ENCODE peak calls at places on chromosomes 7 and 10, in four cellular contexts. One of them, this sample, is unnamed.

GRCh38 chr7:77327932-77328628 is 88.1 kb downstream of the GSAP start:
- DNase-seq in fibroblast of lung: no peak
- DNase-seq in SK-N-SH: no peak
- DNase-seq in A549: no peak
- DNase-seq in this sample: no peak

GRCh38 chr10:61642692-61643091 is 20.0 kb upstream of the CABCOCO1 start:
- DNase-seq in fibroblast of lung: peak
- DNase-seq in SK-N-SH: no peak
- DNase-seq in A549: no peak
- DNase-seq in this sample: no peak

GRCh38 chr10:13862541-13863233 is 275.9 kb downstream of the PRPF18 start:
- DNase-seq in fibroblast of lung: no peak
- DNase-seq in SK-N-SH: no peak
- DNase-seq in A549: no peak
- DNase-seq in this sample: no peak

GRCh38 chr10:70115948-70116682 is 16.5 kb downstream of the AIFM2 start:
- DNase-seq in fibroblast of lung: peak
- DNase-seq in SK-N-SH: peak
- DNase-seq in A549: peak
- DNase-seq in this sample: peak

GRCh38 chr10:17878896-17879295 is 69.7 kb downstream of the MRC1 start:
- DNase-seq in fibroblast of lung: no peak
- DNase-seq in SK-N-SH: no peak
- DNase-seq in A549: no peak
- DNase-seq in this sample: no peak

GRCh38 chr7:33982425-33982786 is 77.1 kb downstream of the BMPER start:
- DNase-seq in fibroblast of lung: peak
- DNase-seq in SK-N-SH: no peak
- DNase-seq in A549: no peak
- DNase-seq in this sample: no peak

GRCh38 chr7:134378562-134378961 is 61.8 kb upstream of the SLC35B4 start:
- DNase-seq in fibroblast of lung: no peak
- DNase-seq in SK-N-SH: no peak
- DNase-seq in A549: no peak
- DNase-seq in this sample: no peak

GRCh38 chr10:96334888-96335526 is 23.8 kb downstream of the OPALIN start:
- DNase-seq in fibroblast of lung: peak
- DNase-seq in SK-N-SH: peak
- DNase-seq in A549: peak
- DNase-seq in this sample: peak

GRCh38 chr7:132090444-132090843 is 485.8 kb downstream of the PLXNA4 start:
- DNase-seq in fibroblast of lung: no peak
- DNase-seq in SK-N-SH: no peak
- DNase-seq in A549: no peak
- DNase-seq in this sample: no peak

GRCh38 chr10:5515948-5516761 is 8.6 kb upstream of the CALML3 start:
- DNase-seq in fibroblast of lung: no peak
- DNase-seq in SK-N-SH: no peak
- DNase-seq in A549: no peak
- DNase-seq in this sample: no peak

GRCh38 chr10:58608356-58608755 is 95.7 kb downstream of the BICC1 start:
- DNase-seq in fibroblast of lung: no peak
- DNase-seq in SK-N-SH: no peak
- DNase-seq in A549: no peak
- DNase-seq in this sample: no peak

GRCh38 chr7:141359740-141360413 is 191.3 kb upstream of the AGK start:
- DNase-seq in fibroblast of lung: no peak
- DNase-seq in SK-N-SH: no peak
- DNase-seq in A549: no peak
- DNase-seq in this sample: no peak

GRCh38 chr10:92240289-92241157 is 50.4 kb downstream of the CPEB3 start:
- DNase-seq in fibroblast of lung: peak
- DNase-seq in SK-N-SH: peak
- DNase-seq in A549: peak
- DNase-seq in this sample: peak

GRCh38 chr10:75400163-75400768 is 1.3 kb downstream of the ZNF503 start:
- DNase-seq in fibroblast of lung: peak
- DNase-seq in SK-N-SH: peak
- DNase-seq in A549: peak
- DNase-seq in this sample: no peak

GRCh38 chr7:123879628-123880027 is 34.7 kb downstream of the HYAL4 start:
- DNase-seq in fibroblast of lung: no peak
- DNase-seq in SK-N-SH: no peak
- DNase-seq in A549: no peak
- DNase-seq in this sample: no peak

GRCh38 chr7:121331048-121331447 is 2.2 kb downstream of the WNT16 start:
- DNase-seq in fibroblast of lung: no peak
- DNase-seq in SK-N-SH: no peak
- DNase-seq in A549: no peak
- DNase-seq in this sample: no peak
- H3K4me2 ChIP-seq in fibroblast of lung: no peak
- H3K4me2 ChIP-seq in SK-N-SH: no peak
- H3K4me2 ChIP-seq in A549: no peak
- H3K4me2 ChIP-seq in this sample: no peak

GRCh38 chr10:117092386-117092785 is 45.7 kb downstream of the VAX1 start:
- DNase-seq in fibroblast of lung: no peak
- DNase-seq in SK-N-SH: no peak
- DNase-seq in A549: no peak
- DNase-seq in this sample: no peak
- H3K4me2 ChIP-seq in fibroblast of lung: no peak
- H3K4me2 ChIP-seq in SK-N-SH: no peak
- H3K4me2 ChIP-seq in A549: no peak
- H3K4me2 ChIP-seq in this sample: no peak

GRCh38 chr7:47803029-47803428 is 145.2 kb downstream of the PKD1L1 start:
- DNase-seq in fibroblast of lung: no peak
- DNase-seq in SK-N-SH: no peak
- DNase-seq in A549: no peak
- DNase-seq in this sample: no peak

GRCh38 chr7:47803846-47804245 is 144.4 kb downstream of the PKD1L1 start:
- DNase-seq in fibroblast of lung: no peak
- DNase-seq in SK-N-SH: no peak
- DNase-seq in A549: no peak
- DNase-seq in this sample: no peak

GRCh38 chr7:47806701-47807103 is 141.6 kb downstream of the PKD1L1 start:
- DNase-seq in fibroblast of lung: peak
- DNase-seq in SK-N-SH: no peak
- DNase-seq in A549: no peak
- DNase-seq in this sample: no peak

GRCh38 chr7:47807126-47807525 is 141.1 kb downstream of the PKD1L1 start:
- DNase-seq in fibroblast of lung: no peak
- DNase-seq in SK-N-SH: no peak
- DNase-seq in A549: no peak
- DNase-seq in this sample: no peak

GRCh38 chr7:47804767-47805545 is 143.3 kb downstream of the PKD1L1 start:
- DNase-seq in fibroblast of lung: no peak
- DNase-seq in SK-N-SH: no peak
- DNase-seq in A549: no peak
- DNase-seq in this sample: no peak
- H3K4me2 ChIP-seq in fibroblast of lung: no peak
- H3K4me2 ChIP-seq in SK-N-SH: no peak
- H3K4me2 ChIP-seq in A549: no peak
- H3K4me2 ChIP-seq in this sample: no peak

GRCh38 chr10:119483001-119483400 is 59.5 kb downstream of the RGS10 start:
- DNase-seq in fibroblast of lung: no peak
- DNase-seq in SK-N-SH: no peak
- DNase-seq in A549: no peak
- DNase-seq in this sample: no peak
- H3K4me2 ChIP-seq in fibroblast of lung: no peak
- H3K4me2 ChIP-seq in SK-N-SH: no peak
- H3K4me2 ChIP-seq in A549: no peak
- H3K4me2 ChIP-seq in this sample: no peak

DNA sequence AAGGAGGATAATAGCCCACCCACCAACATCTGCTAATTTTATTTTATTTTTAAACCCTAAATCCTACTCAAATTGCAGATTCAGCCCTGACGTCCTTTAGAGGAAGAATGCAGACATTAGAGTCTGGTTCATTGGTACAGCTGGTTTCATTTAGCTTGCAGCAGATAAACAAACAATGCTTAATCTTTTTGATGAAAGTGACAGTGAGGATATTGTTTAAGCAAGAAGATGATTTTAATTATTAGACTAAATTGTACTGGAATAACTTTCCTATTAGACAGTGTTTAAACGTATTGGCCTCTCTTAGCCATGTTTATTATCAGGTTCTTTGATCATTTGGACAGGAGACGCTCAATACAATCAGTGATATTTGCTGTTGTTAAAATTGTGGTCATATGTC is 164.8 kb downstream of the CDK14 start:
- DNase-seq in fibroblast of lung: no peak
- DNase-seq in SK-N-SH: peak
- DNase-seq in A549: no peak
- DNase-seq in this sample: no peak
- H3K4me2 ChIP-seq in fibroblast of lung: no peak
- H3K4me2 ChIP-seq in SK-N-SH: no peak
- H3K4me2 ChIP-seq in A549: no peak
- H3K4me2 ChIP-seq in this sample: peak